ENCODE peak calls at places on chromosomes 13 and 19, in five cellular contexts. Y, G, V, N and K are unnamed samples.

GRCh38 chr13:49649244-49649962 is 21.1 kb downstream of the ARL11 start:
- DNase-seq in N (no peak), V (no peak), Y (no peak), G (no peak), K (no peak)

GRCh38 chr19:33810821-33811220 is 14.2 kb downstream of the KCTD15 start:
- DNase-seq in G (no peak), V (no peak), Y (no peak), N (no peak), K (peak)

GRCh38 chr13:29991343-29991742 is 140.9 kb upstream of the UBL3 start:
- DNase-seq in V (no peak), G (no peak), Y (no peak), N (no peak), K (no peak)

GRCh38 chr13:39452834-39453233 is 150.2 kb downstream of the LHFPL6 start:
- DNase-seq in V (no peak), G (no peak), N (no peak), Y (no peak), K (no peak)

GRCh38 chr19:7742575-7742974 is 4.8 kb downstream of the CD209 start:
- DNase-seq in N (no peak), Y (no peak), G (no peak), V (no peak), K (no peak)

GRCh38 chr19:45469835-45470146 is 2.0 kb downstream of the FOSB start:
- DNase-seq in V (no peak), Y (no peak), N (peak), G (no peak), K (no peak)

GRCh38 chr19:13103961-13104847 is 1.5 kb upstream of the LYL1 start:
- DNase-seq in Y (no peak), N (peak), V (no peak), G (no peak), K (no peak)

GRCh38 chr19:11180346-11180745 is 17.0 kb downstream of the KANK2 start:
- DNase-seq in Y (no peak), V (no peak), G (no peak), N (no peak), K (no peak)